ENCODE peak calls at places on chromosomes 4 and X, in six cellular contexts. P, L, X, D, Z and C are unnamed samples.
A peak's percentile ranks its signal among the peaks of the same experiment; 100 is the strongest.

GRCh38 chr4:161577604-161578301 is 586.0 kb downstream of the FSTL5 start:
- DNase-seq in Z (peak; percentile 53), X (no peak), D (no peak), L (no peak), P (no peak), C (no peak)

GRCh38 chr4:88743696-88744095 is 46.1 kb upstream of the NAP1L5 start:
- DNase-seq in D (no peak), X (no peak), P (no peak), Z (peak; percentile 58), L (no peak), C (no peak)

GRCh38 chrX:125953769-125954168 is 212.3 kb downstream of the DCAF12L2 start:
- DNase-seq in P (no peak), D (no peak), L (no peak), X (no peak), Z (no peak), C (no peak)

GRCh38 chr4:182354867-182355266 is 111.7 kb downstream of the TENM3 start:
- DNase-seq in X (no peak), D (no peak), L (no peak), Z (peak; percentile 44), P (no peak), C (no peak)

GRCh38 chr4:1492636-1493539 is 86.6 kb upstream of the NKX1-1 start:
- DNase-seq in X (no peak), D (no peak), L (no peak), Z (no peak), P (no peak), C (no peak)

GRCh38 chr4:153542835-153543234 is 76.7 kb downstream of the TMEM131L start:
- DNase-seq in X (no peak), Z (no peak), L (no peak), P (no peak), D (no peak), C (no peak)

GRCh38 chr4:61408163-61408562 is 208.0 kb downstream of the ADGRL3 start:
- DNase-seq in L (no peak), X (no peak), P (no peak), D (no peak), Z (no peak), C (no peak)

GRCh38 chrX:149497626-149498025 is 7.5 kb downstream of the IDS start:
- DNase-seq in X (no peak), L (no peak), P (no peak), D (no peak), Z (peak; percentile 60), C (no peak)

GRCh38 chrX:110317079-110317819 is 636 bp downstream of the AMMECR1 start:
- DNase-seq in P (no peak), L (peak; percentile 38), X (no peak), Z (no peak), D (no peak), C (no peak)

GRCh38 chr4:16674133-16674532 is 224.3 kb downstream of the LDB2 start:
- DNase-seq in L (no peak), P (no peak), Z (no peak), X (no peak), D (no peak), C (no peak)

GRCh38 chr4:687048-687974 is 1.6 kb downstream of the SLC49A3 start:
- DNase-seq in P (no peak), L (no peak), X (no peak), D (no peak), Z (peak; percentile 98), C (no peak)

GRCh38 chrX:130024127-130024526 is 41.7 kb downstream of the BCORL1 start:
- DNase-seq in L (no peak), P (peak; percentile 80), D (peak; percentile 64), Z (peak; percentile 83), X (peak; percentile 74), C (peak; percentile 72)

GRCh38 chr4:150072906-150073714 is 5.1 kb upstream of the DCLK2 start:
- DNase-seq in P (no peak), Z (peak; percentile 80), L (no peak), D (no peak), X (no peak), C (no peak)

GRCh38 chr4:98567611-98568010 is 90.8 kb downstream of the TSPAN5 start:
- DNase-seq in D (no peak), Z (no peak), L (no peak), P (no peak), X (no peak), C (no peak)

GRCh38 chr4:170721812-170722373 is 632.1 kb upstream of the AADAT start:
- DNase-seq in L (no peak), Z (no peak), P (no peak), D (no peak), X (no peak), C (no peak)

GRCh38 chr4:27467351-27467750 is 606.7 kb downstream of the STIM2 start:
- DNase-seq in X (no peak), L (no peak), P (no peak), Z (no peak), D (no peak), C (no peak)

GRCh38 chrX:133307637-133308485 is 89.7 kb upstream of the TFDP3 start:
- DNase-seq in Z (no peak), D (no peak), P (no peak), X (no peak), L (peak; percentile 63), C (no peak)